ENCODE peak calls at places on chromosomes 1 and 21, in six cellular contexts. One of them, this sample, is unnamed.

GRCh38 chr1:180258290-180258689 is 28.2 kb downstream of the LHX4 start:
- DNase-seq in body of pancreas: no peak
- DNase-seq in pancreas: no peak
- DNase-seq in HCT116: no peak
- DNase-seq in CD8-positive, alpha-beta T cell: no peak
- DNase-seq in epithelial cell of prostate: no peak
- DNase-seq in this sample: no peak

GRCh38 chr1:33393524-33393923 is 37.4 kb downstream of the PHC2 start:
- DNase-seq in CD8-positive, alpha-beta T cell: no peak
- DNase-seq in pancreas: no peak
- DNase-seq in HCT116: no peak
- DNase-seq in epithelial cell of prostate: no peak
- DNase-seq in body of pancreas: no peak
- DNase-seq in this sample: no peak

GRCh38 chr21:42937960-42938580 is 12.6 kb upstream of the ERVH48-1 start:
- DNase-seq in HCT116: no peak
- DNase-seq in pancreas: no peak
- DNase-seq in epithelial cell of prostate: no peak
- DNase-seq in body of pancreas: no peak
- DNase-seq in CD8-positive, alpha-beta T cell: no peak
- DNase-seq in this sample: no peak

GRCh38 chr1:37634554-37635308 is at the start of gene RSPO1:
- DNase-seq in pancreas: no peak
- DNase-seq in epithelial cell of prostate: no peak
- DNase-seq in CD8-positive, alpha-beta T cell: no peak
- DNase-seq in body of pancreas: no peak
- DNase-seq in HCT116: no peak
- DNase-seq in this sample: peak; percentile 24

GRCh38 chr1:41492341-41492848 is 7.9 kb upstream of the EDN2 start:
- DNase-seq in CD8-positive, alpha-beta T cell: peak; percentile 12
- DNase-seq in HCT116: no peak
- DNase-seq in pancreas: peak; percentile 59
- DNase-seq in epithelial cell of prostate: no peak
- DNase-seq in body of pancreas: no peak
- DNase-seq in this sample: no peak

GRCh38 chr1:219701453-219701852 is 88.5 kb upstream of the ZC3H11B start:
- DNase-seq in epithelial cell of prostate: no peak
- DNase-seq in HCT116: no peak
- DNase-seq in CD8-positive, alpha-beta T cell: no peak
- DNase-seq in body of pancreas: no peak
- DNase-seq in pancreas: no peak
- DNase-seq in this sample: no peak

GRCh38 chr1:200354243-200354642 is 55.6 kb downstream of the ZNF281 start:
- DNase-seq in pancreas: no peak
- DNase-seq in body of pancreas: no peak
- DNase-seq in HCT116: no peak
- DNase-seq in epithelial cell of prostate: no peak
- DNase-seq in CD8-positive, alpha-beta T cell: no peak
- DNase-seq in this sample: no peak

GRCh38 chr1:175863291-175864050 is 120.1 kb upstream of the TNR start:
- DNase-seq in epithelial cell of prostate: no peak
- DNase-seq in HCT116: no peak
- DNase-seq in pancreas: no peak
- DNase-seq in body of pancreas: no peak
- DNase-seq in CD8-positive, alpha-beta T cell: no peak
- DNase-seq in this sample: no peak

GRCh38 chr21:16013570-16013969 is 283.8 kb downstream of the USP25 start:
- DNase-seq in body of pancreas: no peak
- DNase-seq in CD8-positive, alpha-beta T cell: no peak
- DNase-seq in pancreas: no peak
- DNase-seq in epithelial cell of prostate: no peak
- DNase-seq in HCT116: no peak
- DNase-seq in this sample: no peak

GRCh38 chr1:68590473-68590872 is 93.6 kb upstream of the DEPDC1 start:
- DNase-seq in HCT116: no peak
- DNase-seq in epithelial cell of prostate: no peak
- DNase-seq in pancreas: no peak
- DNase-seq in body of pancreas: no peak
- DNase-seq in CD8-positive, alpha-beta T cell: no peak
- DNase-seq in this sample: no peak

GRCh38 chr1:180857947-180858768 is 54.5 kb upstream of the KIAA1614 start:
- DNase-seq in epithelial cell of prostate: no peak
- DNase-seq in CD8-positive, alpha-beta T cell: no peak
- DNase-seq in body of pancreas: no peak
- DNase-seq in HCT116: no peak
- DNase-seq in pancreas: no peak
- DNase-seq in this sample: no peak

GRCh38 chr1:61612600-61612999 is 112.3 kb downstream of the TM2D1 start:
- DNase-seq in epithelial cell of prostate: no peak
- DNase-seq in HCT116: no peak
- DNase-seq in body of pancreas: no peak
- DNase-seq in pancreas: no peak
- DNase-seq in CD8-positive, alpha-beta T cell: no peak
- DNase-seq in this sample: no peak

GRCh38 chr1:9482816-9483572 is 56.3 kb upstream of the SLC25A33 start:
- DNase-seq in HCT116: no peak
- DNase-seq in epithelial cell of prostate: no peak
- DNase-seq in CD8-positive, alpha-beta T cell: no peak
- DNase-seq in body of pancreas: no peak
- DNase-seq in pancreas: no peak
- DNase-seq in this sample: no peak

GRCh38 chr1:13790290-13791035 is 90.5 kb downstream of the PRDM2 start:
- DNase-seq in pancreas: no peak
- DNase-seq in CD8-positive, alpha-beta T cell: no peak
- DNase-seq in HCT116: no peak
- DNase-seq in epithelial cell of prostate: no peak
- DNase-seq in body of pancreas: no peak
- DNase-seq in this sample: no peak

GRCh38 chr1:145995148-145995851 is 1.1 kb downstream of the TXNIP start:
- DNase-seq in HCT116: no peak
- DNase-seq in CD8-positive, alpha-beta T cell: no peak
- DNase-seq in pancreas: no peak
- DNase-seq in body of pancreas: no peak
- DNase-seq in epithelial cell of prostate: no peak
- DNase-seq in this sample: no peak

GRCh38 chr1:84742653-84743052 is 52.4 kb upstream of the SSX2IP start:
- DNase-seq in body of pancreas: no peak
- DNase-seq in epithelial cell of prostate: no peak
- DNase-seq in HCT116: no peak
- DNase-seq in CD8-positive, alpha-beta T cell: no peak
- DNase-seq in pancreas: no peak
- DNase-seq in this sample: no peak

GRCh38 chr1:39689635-39690034 is 1.6 kb downstream of the HPCAL4 start:
- DNase-seq in CD8-positive, alpha-beta T cell: no peak
- DNase-seq in pancreas: no peak
- DNase-seq in HCT116: no peak
- DNase-seq in epithelial cell of prostate: no peak
- DNase-seq in body of pancreas: no peak
- DNase-seq in this sample: no peak

GRCh38 chr1:20079661-20080305 is 9.8 kb downstream of the PLA2G5 start:
- DNase-seq in pancreas: no peak
- DNase-seq in body of pancreas: no peak
- DNase-seq in epithelial cell of prostate: no peak
- DNase-seq in CD8-positive, alpha-beta T cell: no peak
- DNase-seq in HCT116: no peak
- DNase-seq in this sample: no peak

GRCh38 chr1:27607239-27607804 is 3.4 kb upstream of the AHDC1 start:
- DNase-seq in pancreas: no peak
- DNase-seq in body of pancreas: no peak
- DNase-seq in epithelial cell of prostate: no peak
- DNase-seq in HCT116: no peak
- DNase-seq in CD8-positive, alpha-beta T cell: no peak
- DNase-seq in this sample: no peak

GRCh38 chr1:218284377-218284916 is 646 bp upstream of the RRP15 start:
- DNase-seq in HCT116: no peak
- DNase-seq in pancreas: peak; percentile 30
- DNase-seq in body of pancreas: no peak
- DNase-seq in CD8-positive, alpha-beta T cell: no peak
- DNase-seq in epithelial cell of prostate: no peak
- DNase-seq in this sample: no peak

GRCh38 chr1:180358649-180359048 is 128.6 kb downstream of the LHX4 start:
- DNase-seq in epithelial cell of prostate: no peak
- DNase-seq in body of pancreas: no peak
- DNase-seq in HCT116: no peak
- DNase-seq in CD8-positive, alpha-beta T cell: no peak
- DNase-seq in pancreas: peak; percentile 40
- DNase-seq in this sample: no peak

GRCh38 chr1:69315416-69315815 is 252.3 kb upstream of the LRRC7 start:
- DNase-seq in HCT116: no peak
- DNase-seq in epithelial cell of prostate: no peak
- DNase-seq in pancreas: no peak
- DNase-seq in CD8-positive, alpha-beta T cell: no peak
- DNase-seq in body of pancreas: no peak
- DNase-seq in this sample: no peak

GRCh38 chr1:97202981-97203380 is 481.4 kb downstream of the PTBP2 start:
- DNase-seq in body of pancreas: no peak
- DNase-seq in pancreas: no peak
- DNase-seq in epithelial cell of prostate: no peak
- DNase-seq in HCT116: no peak
- DNase-seq in CD8-positive, alpha-beta T cell: no peak
- DNase-seq in this sample: no peak

GRCh38 chr1:17338706-17339493 is 30.9 kb downstream of the PADI4 start:
- DNase-seq in epithelial cell of prostate: no peak
- DNase-seq in HCT116: no peak
- DNase-seq in pancreas: no peak
- DNase-seq in CD8-positive, alpha-beta T cell: no peak
- DNase-seq in body of pancreas: no peak
- DNase-seq in this sample: no peak

GRCh38 chr1:15033264-15033663 is 120.3 kb upstream of the TMEM51 start:
- DNase-seq in epithelial cell of prostate: no peak
- DNase-seq in pancreas: no peak
- DNase-seq in CD8-positive, alpha-beta T cell: no peak
- DNase-seq in HCT116: no peak
- DNase-seq in body of pancreas: no peak
- DNase-seq in this sample: no peak

GRCh38 chr1:166133276-166133841 is 33.4 kb downstream of the FAM78B start:
- DNase-seq in pancreas: no peak
- DNase-seq in HCT116: peak; percentile 10
- DNase-seq in CD8-positive, alpha-beta T cell: no peak
- DNase-seq in body of pancreas: peak; percentile 14
- DNase-seq in epithelial cell of prostate: no peak
- DNase-seq in this sample: no peak

GRCh38 chr1:154433161-154433681 is 28.1 kb downstream of the IL6R start:
- DNase-seq in body of pancreas: no peak
- DNase-seq in HCT116: peak; percentile 82
- DNase-seq in CD8-positive, alpha-beta T cell: peak; percentile 18
- DNase-seq in pancreas: no peak
- DNase-seq in epithelial cell of prostate: peak; percentile 85
- DNase-seq in this sample: peak; percentile 87
- H3K27ac ChIP-seq in body of pancreas: no peak overlapping the region
- H3K27ac ChIP-seq in HCT116: peak overlapping the region; percentile 69
- H3K27ac ChIP-seq in CD8-positive, alpha-beta T cell: no peak overlapping the region
- H3K27ac ChIP-seq in pancreas: no peak overlapping the region
- H3K27ac ChIP-seq in epithelial cell of prostate: peak overlapping the region; percentile 97
- H3K27ac ChIP-seq in this sample: peak overlapping the region; percentile 90

DNA sequence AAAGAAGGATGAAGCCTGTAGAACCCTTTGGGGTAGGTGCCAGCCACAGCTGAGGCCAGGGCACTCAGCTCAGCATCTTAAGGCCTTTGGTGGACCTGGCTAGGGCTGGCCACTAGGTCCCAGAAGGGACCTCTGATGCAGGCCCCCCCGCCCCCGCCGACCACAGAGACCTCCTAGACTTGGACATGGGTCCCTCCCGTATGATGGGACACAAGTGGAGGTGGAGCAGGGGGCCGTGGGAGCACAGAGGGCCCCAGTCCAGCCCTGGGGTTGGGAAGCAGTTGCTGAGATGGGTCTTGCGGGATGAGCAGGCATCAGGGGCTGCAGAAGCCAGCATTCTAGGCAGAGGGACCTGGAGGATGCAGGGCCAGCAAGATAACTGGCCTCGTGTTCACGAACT is 3.2 kb downstream of the B4GALT2 start:
- DNase-seq in epithelial cell of prostate: no peak
- DNase-seq in body of pancreas: no peak
- DNase-seq in pancreas: no peak
- DNase-seq in CD8-positive, alpha-beta T cell: no peak
- DNase-seq in HCT116: no peak
- DNase-seq in this sample: no peak
- H3K27ac ChIP-seq in epithelial cell of prostate: no peak overlapping the region
- H3K27ac ChIP-seq in body of pancreas: no peak overlapping the region
- H3K27ac ChIP-seq in pancreas: no peak overlapping the region
- H3K27ac ChIP-seq in CD8-positive, alpha-beta T cell: no peak overlapping the region
- H3K27ac ChIP-seq in HCT116: no peak overlapping the region
- H3K27ac ChIP-seq in this sample: peak overlapping the region; percentile 94

GRCh38 chr1:23964235-23964668 is 4.6 kb downstream of the PNRC2 start:
- DNase-seq in HCT116: no peak
- DNase-seq in CD8-positive, alpha-beta T cell: no peak
- DNase-seq in body of pancreas: no peak
- DNase-seq in pancreas: no peak
- DNase-seq in epithelial cell of prostate: no peak
- DNase-seq in this sample: no peak
- H3K27ac ChIP-seq in HCT116: peak overlapping the region; percentile 16
- H3K27ac ChIP-seq in CD8-positive, alpha-beta T cell: no peak overlapping the region
- H3K27ac ChIP-seq in body of pancreas: no peak overlapping the region
- H3K27ac ChIP-seq in pancreas: no peak overlapping the region
- H3K27ac ChIP-seq in epithelial cell of prostate: peak overlapping the region; percentile 35
- H3K27ac ChIP-seq in this sample: no peak overlapping the region

GRCh38 chr1:59514061-59514909 is 217.4 kb downstream of the FGGY start:
- DNase-seq in HCT116: no peak
- DNase-seq in CD8-positive, alpha-beta T cell: no peak
- DNase-seq in pancreas: no peak
- DNase-seq in body of pancreas: no peak
- DNase-seq in epithelial cell of prostate: no peak
- DNase-seq in this sample: no peak

GRCh38 chr1:59510249-59510648 is 213.4 kb downstream of the FGGY start:
- DNase-seq in pancreas: no peak
- DNase-seq in CD8-positive, alpha-beta T cell: no peak
- DNase-seq in body of pancreas: no peak
- DNase-seq in HCT116: no peak
- DNase-seq in epithelial cell of prostate: no peak
- DNase-seq in this sample: no peak

GRCh38 chr1:59512702-59513101 is 215.8 kb downstream of the FGGY start:
- DNase-seq in HCT116: no peak
- DNase-seq in body of pancreas: no peak
- DNase-seq in pancreas: no peak
- DNase-seq in CD8-positive, alpha-beta T cell: no peak
- DNase-seq in epithelial cell of prostate: no peak
- DNase-seq in this sample: no peak

GRCh38 chr1:59509341-59509869 is 212.5 kb downstream of the FGGY start:
- DNase-seq in pancreas: no peak
- DNase-seq in HCT116: no peak
- DNase-seq in epithelial cell of prostate: no peak
- DNase-seq in body of pancreas: no peak
- DNase-seq in CD8-positive, alpha-beta T cell: no peak
- DNase-seq in this sample: no peak

GRCh38 chr1:59511476-59512465 is 214.9 kb downstream of the FGGY start:
- DNase-seq in epithelial cell of prostate: no peak
- DNase-seq in body of pancreas: no peak
- DNase-seq in pancreas: no peak
- DNase-seq in CD8-positive, alpha-beta T cell: no peak
- DNase-seq in HCT116: no peak
- DNase-seq in this sample: no peak
- H3K27ac ChIP-seq in epithelial cell of prostate: no peak overlapping the region
- H3K27ac ChIP-seq in body of pancreas: no peak overlapping the region
- H3K27ac ChIP-seq in pancreas: no peak overlapping the region
- H3K27ac ChIP-seq in CD8-positive, alpha-beta T cell: no peak overlapping the region
- H3K27ac ChIP-seq in HCT116: no peak overlapping the region
- H3K27ac ChIP-seq in this sample: no peak overlapping the region

This sample was measured in RWPE1.